ENCODE peak calls at places on chromosomes 13 and 19, in ten cellular contexts. B is right lobe of liver, A is fibroblast of the aortic adventitia, J is heart left ventricle, D is PC-3, W is A549, P is breast epithelium, X is WERI-Rb-1, G is endothelial cell of umbilical vein, I is astrocyte of the spinal cord. L is an unnamed sample.
A peak's percentile ranks its signal among the peaks of the same experiment; 100 is the strongest.

GRCh38 chr19:44401108-44401786 is at the start of gene ZNF285:
- DNase-seq in B (peak; percentile 89), A (peak; percentile 97), J (peak; percentile 97), D (peak; percentile 48), W (peak; percentile 99), P (peak; percentile 86), X (peak; percentile 96), G (peak; percentile 98), I (peak; percentile 96), L (peak; percentile 96)

GRCh38 chr19:52464798-52465470 is 11.6 kb downstream of the ZNF578 start:
- DNase-seq in B (no peak), A (no peak), J (no peak), D (no peak), W (peak; percentile 24), P (no peak), X (peak; percentile 82), G (no peak), I (no peak), L (no peak)

GRCh38 chr13:30429721-30430694 is 7.7 kb downstream of the UBE2L5 start:
- DNase-seq in B (no peak), A (peak; percentile 87), J (no peak), D (peak; percentile 77), W (peak; percentile 50), P (no peak), X (no peak), G (peak; percentile 81), I (peak; percentile 92), L (peak; percentile 93)

GRCh38 chr13:72952529-72953141 is 106.2 kb upstream of the KLF5 start:
- DNase-seq in B (no peak), A (no peak), J (no peak), D (peak; percentile 19), W (peak; percentile 25), P (no peak), X (no peak), G (no peak), I (no peak), L (peak; percentile 13)

GRCh38 chr13:23609414-23610186 is 39.4 kb downstream of the TNFRSF19 start:
- DNase-seq in B (no peak), A (peak; percentile 54), J (no peak), D (peak; percentile 55), W (no peak), P (no peak), X (no peak), G (peak; percentile 67), I (peak; percentile 86), L (peak; percentile 89)

GRCh38 chr19:28257396-28257795 is 955.6 kb downstream of the UQCRFS1 start:
- DNase-seq in B (no peak), A (no peak), J (no peak), D (no peak), W (no peak), P (no peak), X (no peak), G (no peak), I (no peak), L (no peak)

GRCh38 chr19:45670670-45671453 is 2.8 kb downstream of the GIPR start:
- DNase-seq in B (peak; percentile 60), A (peak; percentile 53), J (peak; percentile 75), D (peak; percentile 71), W (peak; percentile 97), P (peak; percentile 84), X (no peak), G (peak; percentile 65), I (peak; percentile 48), L (peak; percentile 86)

GRCh38 chr13:114068723-114069322 is 63.6 kb downstream of the RASA3 start:
- DNase-seq in B (no peak), A (peak; percentile 88), J (peak; percentile 46), D (no peak), W (peak; percentile 56), P (no peak), X (no peak), G (peak; percentile 53), I (no peak), L (peak; percentile 75)

GRCh38 chr13:75357576-75358295 is 124.2 kb downstream of the TBC1D4 start:
- DNase-seq in B (no peak), A (peak; percentile 50), J (no peak), D (peak; percentile 76), W (peak; percentile 69), P (no peak), X (peak; percentile 26), G (peak; percentile 78), I (peak; percentile 72), L (peak; percentile 92)

GRCh38 chr19:13846533-13847032 is 30.4 kb upstream of the NANOS3 start:
- DNase-seq in B (peak; percentile 72), A (peak; percentile 75), J (peak; percentile 95), D (peak; percentile 95), W (peak; percentile 97), P (peak; percentile 95), X (no peak), G (peak; percentile 88), I (peak; percentile 96), L (peak; percentile 94)

GRCh38 chr19:13848811-13849241 is 28.1 kb upstream of the NANOS3 start:
- DNase-seq in B (no peak), A (no peak), J (peak; percentile 23), D (peak; percentile 25), W (peak; percentile 74), P (no peak), X (no peak), G (no peak), I (no peak), L (no peak)

GRCh38 chr19:13847900-13848677 is 28.8 kb upstream of the NANOS3 start:
- DNase-seq in B (no peak), A (no peak), J (no peak), D (no peak), W (no peak), P (no peak), X (no peak), G (no peak), I (no peak), L (no peak)

GRCh38 chr19:13849277-13849676 is 27.7 kb upstream of the NANOS3 start:
- DNase-seq in B (no peak), A (no peak), J (peak; percentile 24), D (peak; percentile 1), W (no peak), P (peak; percentile 32), X (no peak), G (no peak), I (no peak), L (no peak)

GRCh38 chr19:13847033-13847899 is 29.7 kb upstream of the NANOS3 start:
- DNase-seq in B (peak; percentile 84), A (peak; percentile 93), J (peak; percentile 98), D (peak; percentile 94), W (peak; percentile 94), P (peak; percentile 94), X (peak; percentile 87), G (peak; percentile 89), I (peak; percentile 97), L (peak; percentile 96)
- TF ChIP-seq CTCF in B (peak; percentile 14), A (peak; percentile 12), J (peak; percentile 9), D (peak; percentile 19), W (no peak), P (no peak), X (no peak), G (no peak), I (peak; percentile 7), L (peak; percentile 27)

GRCh38 chr13:102724923-102725322 is 30.1 kb upstream of the METTL21C start:
- DNase-seq in B (peak; percentile 49), A (peak; percentile 87), J (no peak), D (peak; percentile 56), W (peak; percentile 42), P (no peak), X (peak; percentile 59), G (peak; percentile 76), I (peak; percentile 49), L (peak; percentile 90)

GRCh38 chr13:102726430-102726829 is 31.6 kb upstream of the METTL21C start:
- DNase-seq in B (no peak), A (no peak), J (no peak), D (peak; percentile 47), W (peak; percentile 10), P (no peak), X (peak; percentile 67), G (no peak), I (peak; percentile 0), L (peak; percentile 28)

DNA sequence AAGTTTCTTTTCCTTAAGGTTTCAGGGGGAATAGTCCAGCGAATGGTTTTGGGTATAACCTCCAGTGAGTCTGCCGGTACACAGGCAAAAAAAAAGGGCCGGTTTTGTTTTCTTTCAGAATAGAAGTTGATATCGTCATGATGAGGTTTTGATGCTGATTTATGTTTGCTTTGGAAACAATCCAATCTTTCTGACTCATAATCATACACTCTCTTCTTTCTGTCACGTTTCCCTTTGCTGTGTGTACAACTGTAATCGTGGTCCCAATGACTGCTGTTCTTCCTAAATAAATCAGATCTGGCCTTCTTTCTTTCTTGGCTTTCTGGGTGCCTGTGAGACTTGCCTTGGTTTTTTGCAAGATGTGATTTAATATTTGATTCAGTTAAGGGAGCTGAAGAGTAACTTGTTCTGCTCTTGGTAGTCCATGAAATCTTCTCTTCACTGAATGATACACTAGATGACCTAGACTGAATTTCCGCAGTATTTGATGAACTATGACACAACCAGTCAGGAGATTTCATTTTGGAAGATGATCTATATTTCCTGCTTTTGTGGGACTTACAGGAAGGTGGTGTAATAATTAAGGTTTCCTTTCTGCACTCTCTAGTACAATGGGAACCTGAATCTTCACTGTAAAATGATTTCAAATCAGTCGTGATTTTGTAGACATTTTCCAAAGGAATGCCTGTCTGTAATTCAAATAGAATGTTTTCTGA is 34.9 kb upstream of the METTL21C start:
- DNase-seq in B (no peak), A (peak; percentile 87), J (no peak), D (peak; percentile 74), W (peak; percentile 35), P (no peak), X (no peak), G (peak; percentile 94), I (peak; percentile 82), L (peak; percentile 87)
- H3K4me3 ChIP-seq in B (no peak overlapping the region), A (peak overlapping the region; percentile 18), J (no peak overlapping the region), D (no peak overlapping the region), W (no peak overlapping the region), P (no peak overlapping the region), X (no peak overlapping the region), G (no peak overlapping the region), I (no peak overlapping the region), L (peak overlapping the region; percentile 12)

GRCh38 chr19:14113762-14114414 is 3.7 kb downstream of the PRKACA start:
- DNase-seq in B (peak; percentile 83), A (no peak), J (no peak), D (peak; percentile 40), W (peak; percentile 65), P (no peak), X (peak; percentile 39), G (no peak), I (no peak), L (no peak)
- TF ChIP-seq CTCF in B (peak; percentile 34), A (peak; percentile 21), J (peak; percentile 27), D (peak; percentile 68), W (no peak), P (no peak), X (peak; percentile 47), G (peak; percentile 21), I (peak; percentile 27), L (peak; percentile 42)

GRCh38 chr13:81659984-81660383 is 1319.1 kb upstream of the SPRY2 start:
- DNase-seq in B (no peak), A (no peak), J (no peak), D (no peak), W (no peak), P (no peak), X (no peak), G (no peak), I (no peak), L (no peak)

GRCh38 chr13:81670048-81670447 is 1329.1 kb upstream of the SPRY2 start:
- DNase-seq in B (no peak), A (no peak), J (no peak), D (no peak), W (no peak), P (no peak), X (no peak), G (no peak), I (no peak), L (no peak)

DNA sequence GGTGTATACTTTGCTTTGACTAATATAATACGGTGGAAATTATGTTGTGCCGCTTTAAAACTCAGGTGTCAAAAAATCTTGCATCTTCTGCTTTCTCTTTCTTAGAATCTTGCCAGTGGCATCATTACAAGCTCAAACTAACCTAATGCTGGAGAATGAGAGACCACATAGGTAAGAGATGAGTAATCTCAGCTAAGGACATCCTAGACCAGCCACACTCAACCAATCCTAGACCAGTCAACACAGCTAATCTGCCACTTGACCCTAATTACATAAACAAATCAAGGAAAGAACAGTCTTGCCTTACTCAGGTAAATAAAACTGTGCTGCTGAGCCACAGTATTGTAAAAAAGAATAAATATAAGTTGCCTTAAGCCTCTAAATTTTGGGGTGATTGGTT is 1323.9 kb upstream of the SPRY2 start:
- DNase-seq in B (no peak), A (no peak), J (no peak), D (no peak), W (no peak), P (no peak), X (no peak), G (no peak), I (no peak), L (no peak)
- H3K4me3 ChIP-seq in B (no peak overlapping the region), A (no peak overlapping the region), J (no peak overlapping the region), D (no peak overlapping the region), W (no peak overlapping the region), P (no peak overlapping the region), X (no peak overlapping the region), G (no peak overlapping the region), I (no peak overlapping the region), L (no peak overlapping the region)